ENCODE peak calls at places on chromosomes 7 and 10, in five cellular contexts. I is hepatocyte, O is SJSA1, Q is tibial artery, X is uterus. D is an unnamed sample.

GRCh38 chr10:124002391-124003069 is 90.9 kb downstream of the CHST15 start:
- DNase-seq in X (no peak), Q (peak), I (no peak), O (no peak), D (peak)

GRCh38 chr10:29499993-29500537 is 134.7 kb downstream of the SVIL start:
- DNase-seq in I (no peak), Q (no peak), X (no peak), O (no peak), D (no peak)

GRCh38 chr7:103689262-103689661 is 243.3 kb upstream of the SLC26A5 start:
- DNase-seq in X (no peak), O (no peak), Q (no peak), I (no peak), D (no peak)

GRCh38 chr7:16646427-16647081 is 573 bp downstream of the BZW2 start:
- DNase-seq in I (peak), Q (peak), X (no peak), O (peak), D (no peak)

GRCh38 chr7:78438433-78438832 is 639.9 kb downstream of the PHTF2 start:
- DNase-seq in O (no peak), I (no peak), X (no peak), Q (no peak), D (no peak)

GRCh38 chr7:142668495-142668894 is 80.8 kb upstream of the PRSS1 start:
- DNase-seq in Q (no peak), O (no peak), I (no peak), X (no peak), D (no peak)

GRCh38 chr7:116443101-116443523 is 56.4 kb upstream of the CAV2 start:
- DNase-seq in Q (no peak), O (peak), I (peak), X (no peak), D (no peak)

GRCh38 chr7:89607797-89608196 is 546.5 kb upstream of the STEAP1 start:
- DNase-seq in Q (no peak), X (no peak), O (no peak), I (no peak), D (no peak)

GRCh38 chr10:34190594-34190993 is 624.5 kb downstream of the PARD3 start:
- DNase-seq in X (no peak), Q (no peak), I (no peak), O (no peak), D (no peak)

GRCh38 chr7:158097511-158098124 is 490.0 kb downstream of the PTPRN2 start:
- DNase-seq in O (no peak), X (no peak), Q (peak), I (no peak), D (no peak)

GRCh38 chr10:70977621-70978020 is 89.3 kb upstream of the PCBD1 start:
- DNase-seq in I (no peak), O (no peak), X (no peak), Q (no peak), D (no peak)

GRCh38 chr10:81875680-81876252 is 772 bp downstream of the NRG3 start:
- DNase-seq in O (no peak), X (no peak), Q (no peak), I (peak), D (no peak)

GRCh38 chr7:81331061-81332018 is 412.5 kb upstream of the SEMA3C start:
- DNase-seq in I (no peak), O (no peak), X (no peak), Q (no peak), D (no peak)
- H3K27ac ChIP-seq in I (no peak), O (no peak), X (no peak), Q (no peak), D (no peak)

GRCh38 chr10:95553674-95554073 is 7.5 kb downstream of the SORBS1 start:
- DNase-seq in I (no peak), X (no peak), Q (no peak), O (no peak), D (no peak)

GRCh38 chr10:95547791-95548435 is 13.3 kb downstream of the SORBS1 start:
- DNase-seq in X (no peak), Q (peak), O (no peak), I (no peak), D (no peak)

GRCh38 chr10:95547197-95547596 is 14.0 kb downstream of the SORBS1 start:
- DNase-seq in X (no peak), O (no peak), I (no peak), Q (peak), D (no peak)

GRCh38 chr10:95552680-95553342 is 8.4 kb downstream of the SORBS1 start:
- DNase-seq in X (no peak), Q (no peak), O (peak), I (no peak), D (no peak)

GRCh38 chr10:95550073-95550672 is 11.0 kb downstream of the SORBS1 start:
- DNase-seq in X (no peak), Q (no peak), O (no peak), I (no peak), D (no peak)
- H3K27ac ChIP-seq in X (peak), Q (peak), O (no peak), I (no peak), D (peak)

DNA sequence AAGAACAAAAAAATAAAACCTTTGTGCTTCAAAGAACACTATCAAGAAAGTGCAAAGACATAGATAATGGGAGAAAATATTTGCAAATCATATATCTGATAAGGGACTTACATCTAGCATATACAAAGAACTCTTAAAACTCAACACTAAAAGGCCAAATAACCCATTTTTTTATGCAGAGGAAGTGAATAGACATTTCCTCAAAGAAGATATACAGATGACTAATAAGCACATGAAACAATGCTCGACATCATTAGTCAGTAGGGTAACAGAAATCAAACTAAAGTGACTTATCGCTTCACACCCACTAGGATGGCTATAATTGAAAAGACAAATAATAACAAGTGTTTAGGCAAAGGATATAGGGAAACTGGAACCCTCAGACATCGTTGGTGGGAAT is 78.0 kb downstream of the MALSU1 start:
- DNase-seq in I (no peak), X (no peak), Q (no peak), O (peak), D (no peak)
- H3K27ac ChIP-seq in I (no peak), X (no peak), Q (no peak), O (peak), D (no peak)

GRCh38 chr7:40400525-40400924 is 265.7 kb downstream of the SUGCT start:
- DNase-seq in Q (no peak), X (no peak), O (no peak), I (no peak), D (no peak)
- H3K27ac ChIP-seq in Q (no peak), X (no peak), O (no peak), I (no peak), D (no peak)

GRCh38 chr10:25492040-25492439 is 317.2 kb downstream of the GPR158 start:
- DNase-seq in X (no peak), I (no peak), O (no peak), Q (no peak), D (no peak)
- H3K27ac ChIP-seq in X (no peak), I (no peak), O (no peak), Q (no peak), D (no peak)

DNA sequence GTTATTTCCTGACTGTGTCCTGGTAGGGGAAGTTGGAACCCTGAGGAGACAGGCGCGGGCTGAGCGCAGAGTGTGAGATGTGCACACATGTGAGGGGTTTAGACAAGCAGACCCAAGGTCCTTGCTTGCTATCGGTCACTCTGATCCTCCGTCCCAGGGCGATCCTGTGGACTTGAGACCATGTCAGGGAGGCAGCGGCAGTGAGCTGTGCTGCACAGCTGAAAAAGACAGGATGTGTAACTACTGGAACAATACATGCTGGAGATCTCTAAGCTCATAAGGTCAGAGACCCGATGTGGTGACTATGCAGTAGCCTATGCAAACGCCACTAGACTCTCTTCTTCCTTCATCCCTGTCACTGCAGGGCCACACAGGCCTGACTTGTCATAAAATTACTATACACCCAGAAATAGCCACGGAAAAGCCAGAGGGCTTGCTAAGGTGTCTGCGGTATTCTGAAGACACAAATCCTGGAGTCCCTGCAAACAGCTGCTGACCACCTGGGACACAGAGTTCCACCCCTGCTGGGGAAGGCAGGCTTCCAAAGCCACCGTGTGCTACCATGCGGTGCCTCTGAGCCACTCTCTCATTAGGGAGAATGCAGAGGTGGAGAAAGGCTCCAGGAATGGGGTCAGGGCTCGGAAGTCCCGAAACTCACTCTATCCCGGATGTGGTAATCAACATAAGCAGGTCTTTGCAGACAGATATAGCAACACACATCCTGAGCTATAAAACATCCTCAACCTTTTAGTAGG is 91.1 kb upstream of the DDC start:
- DNase-seq in I (no peak), Q (no peak), X (peak), O (no peak), D (peak)
- H3K27ac ChIP-seq in I (no peak), Q (peak), X (peak), O (no peak), D (peak)

DNA sequence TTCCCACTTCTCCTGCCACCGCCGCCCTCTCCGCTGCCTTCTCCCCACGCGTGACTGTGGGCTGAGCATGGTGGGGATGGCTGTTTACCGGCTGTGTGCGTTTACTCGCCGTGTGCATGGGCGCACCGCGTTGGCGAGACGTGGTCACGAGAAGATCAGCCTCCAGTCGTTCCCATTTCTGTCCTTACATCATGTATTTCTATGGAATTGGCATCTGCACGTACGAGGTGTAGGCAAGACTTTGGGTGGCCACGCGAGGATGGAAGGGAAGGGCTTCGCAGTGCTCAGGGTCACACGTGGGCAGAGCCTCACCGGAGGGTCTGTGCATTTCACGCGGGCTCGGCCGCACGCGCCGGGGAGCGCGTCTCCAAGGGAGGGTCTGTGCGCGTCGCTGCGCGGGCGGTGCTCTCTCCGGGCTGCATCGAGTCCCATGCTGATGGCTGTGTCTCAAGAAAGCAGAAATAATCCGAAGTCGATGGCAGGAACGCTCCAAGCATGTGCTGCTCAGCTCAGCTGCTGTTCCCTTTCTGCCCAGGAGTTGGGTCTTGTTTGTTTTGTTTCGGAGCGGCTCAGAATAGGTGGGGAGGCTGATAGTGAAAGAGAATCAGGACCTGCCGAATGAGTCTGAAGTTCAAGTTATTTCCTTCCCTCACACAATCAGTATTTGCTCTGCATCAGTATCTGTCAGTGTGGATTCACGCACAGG is 973 bp downstream of the CAMK1D start:
- DNase-seq in I (peak), Q (peak), O (peak), X (no peak), D (peak)
- H3K27ac ChIP-seq in I (no peak), Q (peak), O (no peak), X (peak), D (peak)

GRCh38 chr7:7799138-7799537 is 80.7 kb upstream of the RPA3 start:
- DNase-seq in I (peak), Q (no peak), X (no peak), O (peak), D (no peak)
- H3K27ac ChIP-seq in I (no peak), Q (no peak), X (no peak), O (no peak), D (no peak)

DNA sequence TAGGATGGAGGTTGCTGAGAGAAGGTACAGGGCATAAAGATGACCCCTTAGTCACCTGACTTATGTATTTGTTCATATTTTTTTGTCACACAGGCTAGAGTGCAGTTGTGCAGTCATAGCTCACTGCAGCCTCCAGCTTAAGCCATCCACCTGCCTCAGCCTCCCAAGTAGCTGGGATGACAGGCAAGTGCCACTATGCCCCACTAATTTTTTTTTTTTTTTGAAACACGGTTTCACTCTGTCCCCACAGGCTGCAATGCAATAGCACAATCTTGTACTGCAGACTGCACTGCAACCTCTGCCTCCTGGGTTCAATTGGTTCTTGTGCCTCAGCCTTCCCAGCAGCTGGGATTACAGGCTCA is 1.8 kb downstream of the MBLAC1 start:
- DNase-seq in I (no peak), Q (no peak), O (no peak), X (no peak), D (no peak)
- H3K27ac ChIP-seq in I (no peak), Q (no peak), O (no peak), X (no peak), D (no peak)

D was measured in coronary artery.